ENCODE peak calls at places on chromosome 7, in five cellular contexts. I is cardiac fibroblast, X is pancreas, V is Peyer's patch, Y is A549. S is an unnamed sample.

GRCh38 chr7:12431886-12432285 is 28.2 kb upstream of the VWDE start:
- DNase-seq in I (peak), X (peak), V (no peak), Y (no peak), S (no peak)

GRCh38 chr7:98321301-98321700 is 39.8 kb downstream of the BRI3 start:
- DNase-seq in I (no peak), X (no peak), V (no peak), Y (no peak), S (no peak)

GRCh38 chr7:146670532-146670931 is 553.9 kb downstream of the CNTNAP2 start:
- DNase-seq in I (no peak), X (no peak), V (no peak), Y (no peak), S (no peak)

GRCh38 chr7:44280993-44281721 is 44.2 kb downstream of the CAMK2B start:
- DNase-seq in I (no peak), X (no peak), V (peak), Y (no peak), S (no peak)

GRCh38 chr7:29764227-29764626 is 42.1 kb upstream of the WIPF3 start:
- DNase-seq in I (no peak), X (no peak), V (no peak), Y (no peak), S (no peak)

GRCh38 chr7:92343719-92344118 is 97.9 kb downstream of the ANKIB1 start:
- DNase-seq in I (peak), X (no peak), V (no peak), Y (no peak), S (no peak)

GRCh38 chr7:148697256-148697841 is 1.4 kb upstream of the CUL1 start:
- DNase-seq in I (peak), X (no peak), V (no peak), Y (no peak), S (no peak)

GRCh38 chr7:150399861-150400778 is 21.0 kb downstream of the ZNF775 start:
- DNase-seq in I (peak), X (no peak), V (no peak), Y (peak), S (no peak)

GRCh38 chr7:48101880-48102448 is 12.9 kb downstream of the UPP1 start:
- DNase-seq in I (no peak), X (no peak), V (no peak), Y (no peak), S (no peak)

GRCh38 chr7:18347170-18347569 is 148.4 kb upstream of the HDAC9 start:
- DNase-seq in I (peak), X (no peak), V (no peak), Y (no peak), S (no peak)

GRCh38 chr7:140908351-140908750 is 16.4 kb downstream of the BRAF start:
- DNase-seq in I (no peak), X (no peak), V (no peak), Y (no peak), S (no peak)

GRCh38 chr7:9876053-9876452 is 1097.6 kb upstream of the PHF14 start:
- DNase-seq in I (no peak), X (no peak), V (no peak), Y (no peak), S (no peak)

GRCh38 chr7:64870656-64871055 is 32.4 kb upstream of the ZNF273 start:
- DNase-seq in I (no peak), X (no peak), V (peak), Y (no peak), S (no peak)

GRCh38 chr7:67764312-67764711 is 767.7 kb downstream of the TYW1 start:
- DNase-seq in I (no peak), X (no peak), V (no peak), Y (peak), S (no peak)

GRCh38 chr7:732094-732541 is 5.0 kb upstream of the PRKAR1B start:
- DNase-seq in I (peak), X (peak), V (peak), Y (peak), S (no peak)

GRCh38 chr7:4607321-4607729 is 74.8 kb upstream of the FOXK1 start:
- DNase-seq in I (no peak), X (no peak), V (no peak), Y (no peak), S (no peak)

GRCh38 chr7:150503581-150503980 is 11.1 kb upstream of the GIMAP7 start:
- DNase-seq in I (no peak), X (no peak), V (no peak), Y (no peak), S (no peak)

GRCh38 chr7:74033372-74034311 is 5.7 kb downstream of the ELN start:
- DNase-seq in I (peak), X (peak), V (peak), Y (no peak), S (no peak)

GRCh38 chr7:7851381-7851780 is 117.2 kb upstream of the GLCCI1 start:
- DNase-seq in I (peak), X (no peak), V (no peak), Y (no peak), S (no peak)

GRCh38 chr7:71682841-71683341 is 550.9 kb downstream of the GALNT17 start:
- DNase-seq in I (no peak), X (no peak), V (no peak), Y (no peak), S (no peak)

GRCh38 chr7:150686030-150686626 is 622 bp downstream of the GIMAP2 start:
- DNase-seq in I (no peak), X (no peak), V (no peak), Y (no peak), S (no peak)

GRCh38 chr7:134255814-134256213 is 60.9 kb downstream of the SLC35B4 start:
- DNase-seq in I (no peak), X (no peak), V (no peak), Y (peak), S (no peak)

GRCh38 chr7:55129409-55130078 is 110.7 kb downstream of the EGFR start:
- DNase-seq in I (peak), X (no peak), V (no peak), Y (peak), S (no peak)

GRCh38 chr7:73991522-73992103 is 36.4 kb upstream of the ELN start:
- DNase-seq in I (no peak), X (no peak), V (no peak), Y (no peak), S (no peak)

GRCh38 chr7:98178762-98179490 is 32.3 kb upstream of the BHLHA15 start:
- DNase-seq in I (no peak), X (no peak), V (no peak), Y (no peak), S (no peak)

GRCh38 chr7:118974836-118975235 is 750.3 kb downstream of the ANKRD7 start:
- DNase-seq in I (no peak), X (no peak), V (no peak), Y (no peak), S (no peak)

GRCh38 chr7:28755255-28755654 is 202.9 kb downstream of the TRIL start:
- DNase-seq in I (peak), X (no peak), V (no peak), Y (no peak), S (no peak)

GRCh38 chr7:55539380-55539779 is 32.9 kb downstream of the VOPP1 start:
- DNase-seq in I (no peak), X (no peak), V (no peak), Y (no peak), S (no peak)

GRCh38 chr7:112510032-112510742 is 29.4 kb downstream of the LSMEM1 start:
- DNase-seq in I (peak), X (no peak), V (no peak), Y (no peak), S (no peak)

GRCh38 chr7:78129865-78130264 is 331.3 kb downstream of the PHTF2 start:
- DNase-seq in I (no peak), X (no peak), V (no peak), Y (no peak), S (no peak)

GRCh38 chr7:151923097-151923876 is 33.0 kb upstream of the GALNTL5 start:
- DNase-seq in I (no peak), X (no peak), V (peak), Y (no peak), S (no peak)

GRCh38 chr7:45089314-45089891 is 634 bp upstream of the NACAD start:
- DNase-seq in I (peak), X (peak), V (peak), Y (peak), S (peak)

GRCh38 chr7:151818674-151819519 is 58.0 kb downstream of the PRKAG2 start:
- DNase-seq in I (no peak), X (peak), V (no peak), Y (no peak), S (no peak)

GRCh38 chr7:7568553-7568952 is 1.9 kb downstream of the MIOS start:
- DNase-seq in I (no peak), X (no peak), V (no peak), Y (no peak), S (no peak)

GRCh38 chr7:129801882-129802281 is 150.9 kb downstream of the UBE2H start:
- DNase-seq in I (no peak), X (no peak), V (no peak), Y (no peak), S (no peak)

GRCh38 chr7:70620333-70621055 is 511.4 kb upstream of the GALNT17 start:
- DNase-seq in I (no peak), X (no peak), V (no peak), Y (no peak), S (no peak)

GRCh38 chr7:75650062-75650461 is 88.7 kb downstream of the HIP1 start:
- DNase-seq in I (no peak), X (no peak), V (no peak), Y (peak), S (no peak)

DNA sequence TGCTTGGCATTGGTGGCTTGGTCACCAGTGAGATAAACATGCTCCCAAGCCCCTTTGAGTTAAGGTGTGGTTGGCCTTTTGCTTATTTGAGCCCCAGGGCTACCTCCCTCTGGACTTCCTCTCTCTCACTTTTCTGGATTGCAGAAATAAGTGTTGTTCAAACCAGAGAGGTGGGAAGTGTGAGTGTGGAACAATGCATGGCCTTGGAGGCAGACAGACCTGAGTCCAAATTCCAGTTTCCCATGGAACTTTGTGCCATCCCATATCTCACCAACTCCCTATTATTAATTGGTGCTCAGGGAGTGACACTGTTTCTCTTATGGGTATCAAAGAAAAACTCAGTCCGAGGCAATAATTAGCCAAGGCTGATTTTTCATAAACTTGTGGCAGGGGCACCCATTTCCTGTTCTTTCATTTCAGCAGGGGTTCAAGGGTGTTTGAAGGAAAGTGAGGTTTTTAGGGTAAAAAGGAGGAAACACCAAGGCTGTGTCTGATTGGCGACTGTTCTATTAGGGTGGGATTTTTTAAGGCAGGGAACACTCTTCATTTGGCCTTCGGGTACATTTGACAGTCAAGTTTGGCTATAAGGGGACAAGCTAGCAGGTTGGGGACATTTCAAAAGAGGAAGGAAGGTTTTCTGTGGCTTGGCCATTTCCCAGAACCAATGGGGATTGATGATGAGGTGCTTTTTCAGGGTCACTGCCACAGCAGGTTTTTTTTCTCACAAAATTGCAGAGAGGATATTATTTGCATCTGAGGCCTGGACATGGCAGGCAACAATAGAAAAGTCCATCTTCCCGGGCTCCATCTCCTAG is 148.8 kb upstream of the NPY start:
- DNase-seq in I (no peak), X (no peak), V (peak), Y (no peak), S (no peak)
- H3K4me3 ChIP-seq in I (no peak), X (no peak), V (no peak), Y (no peak), S (no peak)

DNA sequence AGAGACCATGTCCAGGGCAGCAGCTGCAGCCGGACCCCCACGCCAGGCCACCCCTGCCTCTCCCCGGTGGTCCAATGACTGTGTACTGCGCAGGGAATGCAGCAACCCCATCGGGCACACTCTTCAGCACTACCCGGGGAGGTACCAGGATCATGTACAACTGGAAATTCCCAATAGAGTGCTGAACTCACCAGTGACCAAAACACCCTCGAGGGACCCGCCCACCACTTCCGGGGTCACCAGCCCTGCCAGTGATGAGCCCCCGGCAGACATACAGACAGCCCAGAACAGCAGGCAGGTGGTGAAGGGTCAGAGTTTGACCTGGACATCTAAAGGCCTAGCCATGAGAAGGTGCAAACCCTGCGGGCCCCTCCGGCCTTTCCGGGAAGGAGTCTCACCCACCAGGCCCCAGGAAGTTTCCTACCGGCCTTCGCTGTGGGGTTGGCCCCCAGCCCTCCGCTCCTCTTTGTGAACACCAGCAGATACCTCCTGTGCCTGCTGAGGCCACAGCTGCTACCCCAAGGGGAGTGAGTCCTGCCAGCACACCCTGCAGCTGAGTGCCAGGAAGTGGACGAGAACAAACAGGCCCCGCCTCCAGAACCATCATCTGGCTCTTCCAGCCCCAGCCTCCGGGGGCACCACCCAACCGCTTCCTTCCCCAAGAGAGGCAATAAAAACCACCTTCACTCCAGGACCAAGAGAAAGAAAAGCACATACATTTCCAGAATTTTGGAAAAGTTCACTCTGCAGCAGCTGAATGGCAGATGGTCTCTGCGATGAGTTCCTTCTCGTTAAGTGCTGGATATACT is 5.0 kb upstream of the ANKRD61 start:
- DNase-seq in I (peak), X (no peak), V (peak), Y (peak), S (no peak)
- TF ChIP-seq CTCF in I (peak), X (no peak), V (peak), Y (no peak), S (peak)

GRCh38 chr7:100852048-100852872 is at the start of gene SLC12A9:
- DNase-seq in I (peak), X (peak), V (peak), Y (peak), S (peak)
- H3K4me3 ChIP-seq in I (peak), X (peak), V (peak), Y (peak), S (peak)

GRCh38 chr7:39463252-39463651 is 103.0 kb upstream of the YAE1 start:
- DNase-seq in I (no peak), X (no peak), V (no peak), Y (no peak), S (no peak)

GRCh38 chr7:39461263-39461662 is 104.9 kb upstream of the YAE1 start:
- DNase-seq in I (peak), X (no peak), V (no peak), Y (no peak), S (peak)

GRCh38 chr7:39460486-39460885 is 105.7 kb upstream of the YAE1 start:
- DNase-seq in I (no peak), X (no peak), V (no peak), Y (no peak), S (no peak)

GRCh38 chr7:39458346-39458745 is 107.9 kb upstream of the YAE1 start:
- DNase-seq in I (peak), X (no peak), V (no peak), Y (no peak), S (no peak)

DNA sequence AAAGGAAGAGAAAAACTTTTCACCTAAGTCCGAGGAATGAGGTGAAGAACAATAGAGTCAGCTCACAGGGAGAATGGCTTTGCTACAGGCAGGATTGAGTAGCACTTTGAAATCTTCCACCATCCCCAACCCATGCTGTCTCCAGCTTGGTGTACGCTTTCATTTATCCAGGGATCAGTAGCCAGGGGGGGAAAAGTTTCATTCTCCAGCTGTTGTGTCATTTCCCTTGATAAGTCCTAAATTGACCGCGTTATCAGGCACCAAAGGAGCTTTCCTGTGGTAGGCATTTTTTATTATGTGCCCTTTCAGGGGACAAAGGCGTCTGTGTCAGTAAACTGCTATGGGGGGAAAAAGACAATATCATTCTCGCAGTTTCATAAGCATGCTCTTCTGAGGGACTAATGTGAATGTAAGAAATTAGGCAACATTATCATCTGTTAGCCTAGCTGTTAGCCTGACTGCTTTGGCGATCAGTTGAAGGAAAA is 106.6 kb upstream of the YAE1 start:
- DNase-seq in I (no peak), X (no peak), V (no peak), Y (no peak), S (no peak)
- TF ChIP-seq CTCF in I (no peak), X (no peak), V (no peak), Y (no peak), S (no peak)

DNA sequence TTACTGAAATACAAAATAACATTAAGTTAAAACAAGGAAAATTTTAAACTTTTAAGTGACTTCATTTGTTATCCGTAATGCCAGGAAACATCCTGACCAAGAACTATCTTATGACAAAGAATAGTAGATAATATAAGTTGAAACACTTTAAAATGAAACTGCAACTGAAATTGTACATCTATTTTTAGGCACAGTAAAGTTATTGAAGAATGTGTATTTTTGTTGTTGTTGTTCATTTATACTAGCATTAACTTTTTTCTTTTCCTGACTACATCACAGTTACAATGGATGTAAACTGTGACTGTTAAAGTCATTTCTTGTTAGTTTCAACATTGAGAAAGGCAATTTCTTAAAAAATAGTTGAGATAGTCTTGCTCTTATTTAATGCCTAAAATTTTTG is 2.6 kb downstream of the CPED1 start:
- DNase-seq in I (no peak), X (no peak), V (no peak), Y (no peak), S (no peak)
- H3K4me3 ChIP-seq in I (peak), X (no peak), V (peak), Y (no peak), S (no peak)

S was measured in retinal pigment epithelial cell.